ENCODE peak calls at places on chromosomes 16 and 17, in nine cellular contexts. M, K, U, B, V, Y, Q, L and G are unnamed samples.

GRCh38 chr16:83994087-83994486 is 26.0 kb downstream of the NECAB2 start:
- DNase-seq in M (no peak), K (no peak), U (no peak), B (no peak), V (no peak), Y (no peak), Q (no peak), L (peak), G (no peak)

GRCh38 chr17:82092094-82092586 is 5.9 kb downstream of the FASN start:
- DNase-seq in M (no peak), K (no peak), U (no peak), B (no peak), V (no peak), Y (no peak), Q (no peak), L (no peak), G (no peak)

GRCh38 chr16:55779391-55780094 is 53.4 kb downstream of the CES1 start:
- DNase-seq in M (no peak), K (no peak), U (no peak), B (no peak), V (no peak), Y (no peak), Q (no peak), L (no peak), G (no peak)

GRCh38 chr17:10927712-10928111 is 89.8 kb upstream of the PIRT start:
- DNase-seq in M (no peak), K (no peak), U (no peak), B (no peak), V (no peak), Y (no peak), Q (no peak), L (no peak), G (no peak)

GRCh38 chr17:80949451-80950421 is 41.9 kb upstream of the CHMP6 start:
- DNase-seq in M (no peak), K (no peak), U (no peak), B (no peak), V (no peak), Y (no peak), Q (no peak), L (no peak), G (no peak)

GRCh38 chr16:1159973-1160772 is 7.3 kb downstream of the CACNA1H start:
- DNase-seq in M (no peak), K (peak), U (no peak), B (peak), V (peak), Y (no peak), Q (no peak), L (no peak), G (no peak)

GRCh38 chr17:51032850-51033249 is 87.8 kb downstream of the SPAG9 start:
- DNase-seq in M (no peak), K (no peak), U (no peak), B (no peak), V (no peak), Y (no peak), Q (no peak), L (no peak), G (no peak)

GRCh38 chr17:353838-354234 is 1.2 kb upstream of the RPH3AL start:
- DNase-seq in M (no peak), K (no peak), U (no peak), B (no peak), V (no peak), Y (no peak), Q (no peak), L (no peak), G (no peak)

GRCh38 chr17:12041316-12041715 is 20.6 kb downstream of the MAP2K4 start:
- DNase-seq in M (no peak), K (no peak), U (no peak), B (no peak), V (no peak), Y (no peak), Q (no peak), L (peak), G (no peak)